ENCODE peak calls at places on chromosomes 13 and 19, in five cellular contexts. One of them, this sample, is unnamed.

GRCh38 chr13:70849267-70849666 is 741.0 kb upstream of the KLHL1 start:
- DNase-seq in HL-60: no peak
- DNase-seq in stomach: no peak
- DNase-seq in suprapubic skin: no peak
- DNase-seq in transverse colon: no peak
- DNase-seq in this sample: no peak

GRCh38 chr13:41268764-41269163 is 5.4 kb upstream of the MTRF1 start:
- DNase-seq in HL-60: peak
- DNase-seq in stomach: no peak
- DNase-seq in transverse colon: no peak
- DNase-seq in suprapubic skin: no peak
- DNase-seq in this sample: no peak

GRCh38 chr19:17314007-17314589 is 4.7 kb downstream of the DDA1 start:
- DNase-seq in stomach: no peak
- DNase-seq in suprapubic skin: no peak
- DNase-seq in HL-60: no peak
- DNase-seq in transverse colon: no peak
- DNase-seq in this sample: no peak

GRCh38 chr19:17195106-17195505 is 20.1 kb upstream of the USE1 start:
- DNase-seq in stomach: no peak
- DNase-seq in HL-60: no peak
- DNase-seq in transverse colon: no peak
- DNase-seq in suprapubic skin: no peak
- DNase-seq in this sample: no peak

GRCh38 chr13:30079501-30079900 is 227.8 kb downstream of the KATNAL1 start:
- DNase-seq in HL-60: no peak
- DNase-seq in suprapubic skin: no peak
- DNase-seq in stomach: no peak
- DNase-seq in transverse colon: no peak
- DNase-seq in this sample: no peak

GRCh38 chr19:33622505-33622808 is 704 bp downstream of the CHST8 start:
- DNase-seq in HL-60: no peak
- DNase-seq in transverse colon: no peak
- DNase-seq in stomach: no peak
- DNase-seq in suprapubic skin: no peak
- DNase-seq in this sample: no peak

GRCh38 chr19:18762125-18763023 is 28.7 kb downstream of the COMP start:
- DNase-seq in stomach: peak
- DNase-seq in suprapubic skin: no peak
- DNase-seq in HL-60: no peak
- DNase-seq in transverse colon: peak
- DNase-seq in this sample: no peak

GRCh38 chr19:17687857-17688784 is at the start of gene UNC13A:
- DNase-seq in HL-60: no peak
- DNase-seq in transverse colon: peak
- DNase-seq in suprapubic skin: no peak
- DNase-seq in stomach: peak
- DNase-seq in this sample: no peak

GRCh38 chr19:49546825-49547565 is 19.2 kb downstream of the RCN3 start:
- DNase-seq in stomach: peak
- DNase-seq in transverse colon: peak
- DNase-seq in HL-60: no peak
- DNase-seq in suprapubic skin: no peak
- DNase-seq in this sample: no peak

GRCh38 chr13:99197257-99197651 is 3.4 kb upstream of the UBAC2 start:
- DNase-seq in stomach: no peak
- DNase-seq in transverse colon: peak
- DNase-seq in suprapubic skin: no peak
- DNase-seq in HL-60: no peak
- DNase-seq in this sample: no peak
- TF ChIP-seq POLR2AphosphoS5 in stomach: no peak
- TF ChIP-seq POLR2AphosphoS5 in transverse colon: no peak
- TF ChIP-seq POLR2AphosphoS5 in suprapubic skin: no peak
- TF ChIP-seq POLR2AphosphoS5 in HL-60: no peak
- TF ChIP-seq POLR2AphosphoS5 in this sample: no peak

GRCh38 chr13:93182406-93182805 is 44.2 kb upstream of the GPC6 start:
- DNase-seq in stomach: no peak
- DNase-seq in HL-60: no peak
- DNase-seq in suprapubic skin: no peak
- DNase-seq in transverse colon: no peak
- DNase-seq in this sample: no peak

GRCh38 chr13:93180376-93180966 is 46.1 kb upstream of the GPC6 start:
- DNase-seq in transverse colon: no peak
- DNase-seq in suprapubic skin: no peak
- DNase-seq in HL-60: no peak
- DNase-seq in stomach: no peak
- DNase-seq in this sample: no peak

DNA sequence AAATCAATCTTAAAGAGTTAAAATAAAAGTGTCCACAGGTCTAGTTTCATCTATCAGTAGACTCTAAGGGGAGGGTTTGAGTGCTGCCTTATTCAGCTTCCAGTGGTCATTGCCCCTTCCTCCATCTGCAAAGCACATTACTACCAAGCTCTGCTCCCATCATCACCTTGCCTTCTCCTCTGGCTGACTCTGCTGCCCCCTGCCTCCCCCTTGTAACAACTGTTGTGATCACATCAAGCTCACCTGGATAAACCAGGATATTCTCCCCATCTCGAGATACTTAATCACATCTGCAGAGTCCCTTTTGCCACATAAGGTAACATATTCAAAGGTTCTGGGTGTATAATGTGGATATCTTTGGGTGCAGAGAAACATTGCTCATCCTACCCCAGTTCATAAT is 43.3 kb upstream of the GPC6 start:
- DNase-seq in transverse colon: no peak
- DNase-seq in HL-60: no peak
- DNase-seq in stomach: no peak
- DNase-seq in suprapubic skin: no peak
- DNase-seq in this sample: no peak
- TF ChIP-seq POLR2AphosphoS5 in transverse colon: no peak
- TF ChIP-seq POLR2AphosphoS5 in HL-60: no peak
- TF ChIP-seq POLR2AphosphoS5 in stomach: no peak
- TF ChIP-seq POLR2AphosphoS5 in suprapubic skin: no peak
- TF ChIP-seq POLR2AphosphoS5 in this sample: no peak

GRCh38 chr19:45691516-45692186 is at the start of gene SNRPD2:
- DNase-seq in transverse colon: peak
- DNase-seq in HL-60: peak
- DNase-seq in suprapubic skin: peak
- DNase-seq in stomach: peak
- DNase-seq in this sample: no peak
- TF ChIP-seq POLR2AphosphoS5 in transverse colon: peak
- TF ChIP-seq POLR2AphosphoS5 in HL-60: peak
- TF ChIP-seq POLR2AphosphoS5 in suprapubic skin: peak
- TF ChIP-seq POLR2AphosphoS5 in stomach: peak
- TF ChIP-seq POLR2AphosphoS5 in this sample: peak

DNA sequence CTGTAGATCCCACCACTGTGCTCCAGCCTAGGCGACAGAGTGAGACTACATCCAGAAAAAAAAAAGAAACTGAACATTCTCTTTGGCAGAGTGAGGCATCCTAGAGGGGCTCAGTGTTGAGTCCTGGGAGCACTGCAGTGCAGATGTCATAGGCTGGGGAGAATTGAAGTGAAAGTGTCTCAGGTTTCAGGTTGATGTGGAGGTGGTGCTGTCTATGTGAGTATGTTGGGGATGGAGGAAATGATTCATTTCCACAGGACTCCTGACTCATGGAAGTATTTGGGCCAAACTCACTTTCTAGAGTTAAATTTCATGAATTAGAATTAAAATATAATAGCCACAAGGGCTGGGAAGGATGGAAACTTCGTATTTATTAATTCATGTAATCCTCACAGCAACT is 134.4 kb upstream of the TSC22D1 start:
- DNase-seq in HL-60: no peak
- DNase-seq in stomach: no peak
- DNase-seq in transverse colon: no peak
- DNase-seq in suprapubic skin: no peak
- DNase-seq in this sample: no peak
- TF ChIP-seq POLR2AphosphoS5 in HL-60: no peak
- TF ChIP-seq POLR2AphosphoS5 in stomach: no peak
- TF ChIP-seq POLR2AphosphoS5 in transverse colon: no peak
- TF ChIP-seq POLR2AphosphoS5 in suprapubic skin: no peak
- TF ChIP-seq POLR2AphosphoS5 in this sample: no peak

GRCh38 chr19:5104871-5105351 is 136.0 kb downstream of the KDM4B start:
- DNase-seq in suprapubic skin: no peak
- DNase-seq in stomach: no peak
- DNase-seq in HL-60: no peak
- DNase-seq in transverse colon: no peak
- DNase-seq in this sample: no peak
- TF ChIP-seq POLR2AphosphoS5 in suprapubic skin: no peak
- TF ChIP-seq POLR2AphosphoS5 in stomach: no peak
- TF ChIP-seq POLR2AphosphoS5 in HL-60: no peak
- TF ChIP-seq POLR2AphosphoS5 in transverse colon: no peak
- TF ChIP-seq POLR2AphosphoS5 in this sample: no peak

GRCh38 chr19:4358709-4359626 is 15.6 kb downstream of the MPND start:
- DNase-seq in transverse colon: no peak
- DNase-seq in stomach: no peak
- DNase-seq in HL-60: no peak
- DNase-seq in suprapubic skin: no peak
- DNase-seq in this sample: no peak
- TF ChIP-seq POLR2AphosphoS5 in transverse colon: no peak
- TF ChIP-seq POLR2AphosphoS5 in stomach: no peak
- TF ChIP-seq POLR2AphosphoS5 in HL-60: no peak
- TF ChIP-seq POLR2AphosphoS5 in suprapubic skin: no peak
- TF ChIP-seq POLR2AphosphoS5 in this sample: no peak

DNA sequence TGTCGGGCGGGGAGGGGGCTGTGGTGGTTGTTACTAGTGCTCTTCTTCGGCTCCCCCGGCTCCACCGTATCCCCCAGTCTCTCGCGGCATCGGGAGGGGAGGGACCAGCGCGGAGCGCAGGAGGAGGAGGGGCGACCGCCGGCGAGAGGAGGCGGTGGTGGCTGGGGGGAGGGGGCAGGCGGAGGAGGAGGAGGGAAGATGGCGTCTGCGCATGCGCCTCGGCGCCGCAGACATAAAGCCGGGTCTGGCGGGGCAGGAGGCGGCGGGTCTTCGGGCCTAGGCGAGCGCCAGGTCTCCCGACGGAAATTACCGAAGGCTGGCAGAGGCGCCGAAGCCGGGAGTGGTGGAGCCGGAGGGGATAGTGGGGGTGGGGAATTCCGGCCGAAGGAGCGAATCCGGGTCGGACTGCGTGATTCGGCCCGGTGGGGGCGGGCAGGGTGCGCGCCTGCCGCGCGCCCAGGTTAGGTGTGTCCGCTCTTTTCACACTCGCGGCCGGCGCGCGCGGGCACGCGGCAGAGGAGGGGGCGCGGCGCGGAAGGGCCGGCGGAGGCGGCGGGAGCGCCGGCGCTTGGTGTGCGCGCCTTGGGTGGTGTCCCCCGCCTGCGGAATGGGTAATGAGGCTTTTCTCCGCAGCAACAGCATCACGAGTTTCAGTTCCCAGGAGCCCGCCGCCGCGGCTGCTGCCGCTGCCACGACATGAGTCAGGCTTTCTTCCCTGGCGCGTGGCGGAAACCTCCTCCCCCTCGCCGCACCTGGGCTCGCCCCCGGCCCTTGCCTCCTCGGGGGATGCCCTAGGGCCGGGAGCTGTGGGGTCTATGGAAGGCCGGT is 1.3 kb upstream of the TSC22D1 start:
- DNase-seq in suprapubic skin: peak
- DNase-seq in HL-60: peak
- DNase-seq in transverse colon: peak
- DNase-seq in stomach: peak
- DNase-seq in this sample: peak
- TF ChIP-seq POLR2AphosphoS5 in suprapubic skin: no peak
- TF ChIP-seq POLR2AphosphoS5 in HL-60: no peak
- TF ChIP-seq POLR2AphosphoS5 in transverse colon: peak
- TF ChIP-seq POLR2AphosphoS5 in stomach: peak
- TF ChIP-seq POLR2AphosphoS5 in this sample: no peak

GRCh38 chr19:40610396-40611064 is 9.4 kb downstream of the LTBP4 start:
- DNase-seq in suprapubic skin: peak
- DNase-seq in stomach: peak
- DNase-seq in transverse colon: peak
- DNase-seq in HL-60: no peak
- DNase-seq in this sample: no peak
- TF ChIP-seq POLR2AphosphoS5 in suprapubic skin: peak
- TF ChIP-seq POLR2AphosphoS5 in stomach: peak
- TF ChIP-seq POLR2AphosphoS5 in transverse colon: no peak
- TF ChIP-seq POLR2AphosphoS5 in HL-60: no peak
- TF ChIP-seq POLR2AphosphoS5 in this sample: peak

GRCh38 chr13:46075811-46076210 is 23.3 kb upstream of the ZC3H13 start:
- DNase-seq in HL-60: no peak
- DNase-seq in transverse colon: no peak
- DNase-seq in stomach: no peak
- DNase-seq in suprapubic skin: no peak
- DNase-seq in this sample: no peak

GRCh38 chr13:46076827-46077226 is 24.3 kb upstream of the ZC3H13 start:
- DNase-seq in transverse colon: no peak
- DNase-seq in suprapubic skin: no peak
- DNase-seq in stomach: no peak
- DNase-seq in HL-60: no peak
- DNase-seq in this sample: no peak

GRCh38 chr13:46077260-46077659 is 24.7 kb upstream of the ZC3H13 start:
- DNase-seq in stomach: no peak
- DNase-seq in suprapubic skin: no peak
- DNase-seq in HL-60: no peak
- DNase-seq in transverse colon: no peak
- DNase-seq in this sample: no peak

GRCh38 chr13:46071590-46072249 is 19.2 kb upstream of the ZC3H13 start:
- DNase-seq in transverse colon: no peak
- DNase-seq in HL-60: no peak
- DNase-seq in stomach: no peak
- DNase-seq in suprapubic skin: no peak
- DNase-seq in this sample: no peak
- TF ChIP-seq POLR2AphosphoS5 in transverse colon: no peak
- TF ChIP-seq POLR2AphosphoS5 in HL-60: no peak
- TF ChIP-seq POLR2AphosphoS5 in stomach: no peak
- TF ChIP-seq POLR2AphosphoS5 in suprapubic skin: no peak
- TF ChIP-seq POLR2AphosphoS5 in this sample: no peak

This sample was measured in vagina.